ENCODE peak calls at places on chromosomes 2 and 18, in four cellular contexts. K, O, J and A are unnamed samples.

GRCh38 chr18:74942319-74942910 is 266.5 kb downstream of the PTGR3 start:
- DNase-seq in K (no peak), J (no peak), O (no peak), A (no peak)

GRCh38 chr18:40056085-40056484 is 1898.9 kb upstream of the PIK3C3 start:
- DNase-seq in K (no peak), O (no peak), J (no peak), A (no peak)

GRCh38 chr2:45922577-45922988 is 271.1 kb downstream of the PRKCE start:
- DNase-seq in J (no peak), K (no peak), O (no peak), A (no peak)

GRCh38 chr18:46672062-46672970 is 15.3 kb upstream of the LOXHD1 start:
- DNase-seq in O (peak), J (no peak), K (no peak), A (no peak)

GRCh38 chr2:120906914-120907313 is 171.2 kb downstream of the GLI2 start:
- DNase-seq in K (no peak), O (no peak), J (no peak), A (no peak)

GRCh38 chr2:33266467-33266866 is 210.0 kb upstream of the RASGRP3 start:
- DNase-seq in J (no peak), O (no peak), K (no peak), A (no peak)

GRCh38 chr2:219079417-219079816 is 18.7 kb upstream of the IHH start:
- DNase-seq in K (no peak), J (no peak), O (no peak), A (peak)

GRCh38 chr2:109736177-109736827 is 57.8 kb upstream of the RGPD5 start:
- DNase-seq in O (peak), K (peak), J (peak), A (peak)

GRCh38 chr2:200765139-200765951 is 46.4 kb upstream of the BZW1 start:
- DNase-seq in O (no peak), J (no peak), K (no peak), A (no peak)

GRCh38 chr18:73669299-73669698 is 478.3 kb downstream of the FBXO15 start:
- DNase-seq in J (no peak), K (no peak), O (no peak), A (no peak)

GRCh38 chr2:27441226-27441926 is 805 bp upstream of the KRTCAP3 start:
- DNase-seq in J (no peak), K (no peak), O (no peak), A (no peak)

GRCh38 chr2:149040451-149040850 is 2.0 kb downstream of the LYPD6B start:
- DNase-seq in K (peak), O (peak), J (peak), A (no peak)

GRCh38 chr2:166070231-166070630 is 57.6 kb downstream of the SCN1A start:
- DNase-seq in O (no peak), K (no peak), J (no peak), A (no peak)

GRCh38 chr18:74289137-74289536 is 2.6 kb downstream of the CYB5A start:
- DNase-seq in K (no peak), J (no peak), O (no peak), A (no peak)

GRCh38 chr2:74747411-74748080 is 86.4 kb upstream of the HK2 start:
- DNase-seq in J (no peak), O (no peak), K (no peak), A (no peak)

GRCh38 chr2:47357475-47357874 is 45.5 kb upstream of the MSH2 start:
- DNase-seq in K (no peak), O (no peak), J (no peak), A (peak)

GRCh38 chr18:63144748-63145147 is 174.8 kb downstream of the BCL2 start:
- DNase-seq in O (no peak), K (no peak), J (no peak), A (no peak)

GRCh38 chr2:26459991-26460612 is 17.8 kb downstream of the OTOF start:
- DNase-seq in O (no peak), K (peak), J (no peak), A (peak)

GRCh38 chr2:206158563-206159345 is 490 bp downstream of the NDUFS1 start:
- DNase-seq in K (no peak), J (no peak), O (no peak), A (no peak)

GRCh38 chr18:8553611-8553924 is 55.7 kb upstream of the RAB12 start:
- DNase-seq in O (no peak), K (no peak), J (no peak), A (no peak)

GRCh38 chr18:10499230-10499629 is 26.6 kb upstream of the NAPG start:
- DNase-seq in J (peak), K (no peak), O (peak), A (no peak)

GRCh38 chr18:56891116-56891515 is 240.0 kb downstream of the WDR7 start:
- DNase-seq in K (no peak), O (no peak), J (no peak), A (no peak)

GRCh38 chr2:132703396-132703795 is 33.4 kb upstream of the LYPD1 start:
- DNase-seq in K (no peak), J (no peak), O (no peak), A (no peak)

GRCh38 chr2:105775809-105776559 is 31.3 kb downstream of the NCK2 start:
- DNase-seq in J (peak), O (no peak), K (no peak), A (no peak)

GRCh38 chr2:232829988-232830387 is 40.1 kb upstream of the SNORC start:
- DNase-seq in J (no peak), K (no peak), O (no peak), A (no peak)

GRCh38 chr2:97871096-97871780 is 124.5 kb downstream of the TMEM131 start:
- DNase-seq in K (no peak), J (no peak), O (no peak), A (no peak)

GRCh38 chr2:112108238-112108832 is 29.9 kb upstream of the FBLN7 start:
- DNase-seq in K (no peak), J (no peak), O (peak), A (no peak)

GRCh38 chr2:42856106-42856860 is 63.9 kb upstream of the HAAO start:
- DNase-seq in O (no peak), K (no peak), J (no peak), A (no peak)

GRCh38 chr18:22060361-22060760 is 109.0 kb upstream of the GATA6 start:
- DNase-seq in O (no peak), K (no peak), J (no peak), A (no peak)

GRCh38 chr18:8816805-8817204 is 111.4 kb downstream of the MTCL1 start:
- DNase-seq in K (no peak), J (no peak), O (no peak), A (no peak)

GRCh38 chr18:36481201-36481657 is 183.7 kb downstream of the FHOD3 start:
- DNase-seq in K (no peak), J (no peak), O (no peak), A (no peak)

GRCh38 chr2:236317938-236318396 is 53.8 kb upstream of the ASB18 start:
- DNase-seq in O (no peak), J (no peak), K (no peak), A (peak)

GRCh38 chr2:86435531-86435930 is 5.6 kb upstream of the KDM3A start:
- DNase-seq in J (no peak), K (no peak), O (no peak), A (no peak)